ENCODE peak calls at places on chromosomes 4 and X, in six cellular contexts. I is SK-N-SH, D is GM23248, N is neural progenitor cell, U is PC-3, P is HCT116. A is an unnamed sample.
A peak's percentile ranks its signal among the peaks of the same experiment; 100 is the strongest.

GRCh38 chrX:77003956-77004355 is 443.2 kb upstream of the FGF16 start:
- DNase-seq in I (no peak), D (peak; percentile 51), N (no peak), U (peak; percentile 18), P (no peak), A (no peak)

GRCh38 chrX:81195712-81196111 is 6.0 kb downstream of the HMGN5 start:
- DNase-seq in I (peak; percentile 38), D (peak; percentile 65), N (peak; percentile 60), U (peak; percentile 75), P (peak; percentile 33), A (peak; percentile 72)

GRCh38 chrX:70954871-70955270 is 24.0 kb upstream of the SLC7A3 start:
- DNase-seq in I (no peak), D (no peak), N (no peak), U (no peak), P (no peak), A (no peak)

GRCh38 chrX:41045960-41046567 is 39.2 kb upstream of the USP9X start:
- DNase-seq in I (no peak), D (peak; percentile 43), N (peak; percentile 68), U (no peak), P (no peak), A (no peak)

GRCh38 chr4:176123710-176124407 is 58.2 kb downstream of the WDR17 start:
- DNase-seq in I (peak; percentile 22), D (peak; percentile 43), N (peak; percentile 72), U (peak; percentile 43), P (peak; percentile 26), A (peak; percentile 84)

GRCh38 chrX:12843668-12844279 is 23.1 kb upstream of the TLR7 start:
- DNase-seq in I (no peak), D (no peak), N (no peak), U (no peak), P (no peak), A (peak; percentile 41)

GRCh38 chrX:140710710-140711109 is 1.2 kb downstream of the LINC00632 start:
- DNase-seq in I (peak; percentile 30), D (peak; percentile 34), N (no peak), U (no peak), P (no peak), A (no peak)

GRCh38 chr4:5874811-5875465 is 17.9 kb downstream of the CRMP1 start:
- DNase-seq in I (no peak), D (peak; percentile 66), N (peak; percentile 59), U (peak; percentile 56), P (no peak), A (no peak)

GRCh38 chr4:22607382-22607781 is 85.4 kb upstream of the GBA3 start:
- DNase-seq in I (peak; percentile 59), D (peak; percentile 52), N (peak; percentile 32), U (peak; percentile 62), P (peak; percentile 54), A (peak; percentile 30)

GRCh38 chr4:165994706-165995105 is 121.7 kb downstream of the TLL1 start:
- DNase-seq in I (no peak), D (peak; percentile 6), N (no peak), U (peak; percentile 64), P (no peak), A (no peak)

GRCh38 chrX:69988955-69989394 is 60.8 kb downstream of the AWAT2 start:
- DNase-seq in I (no peak), D (no peak), N (no peak), U (no peak), P (peak; percentile 6), A (no peak)

GRCh38 chrX:77160301-77160700 is 286.9 kb upstream of the FGF16 start:
- DNase-seq in I (no peak), D (peak; percentile 37), N (peak; percentile 29), U (peak; percentile 13), P (no peak), A (no peak)

GRCh38 chr4:93327346-93327745 is 501.2 kb upstream of the ATOH1 start:
- DNase-seq in I (no peak), D (no peak), N (no peak), U (no peak), P (no peak), A (no peak)

GRCh38 chr4:1367936-1368289 is 20.9 kb downstream of the UVSSA start:
- DNase-seq in I (no peak), D (no peak), N (no peak), U (no peak), P (no peak), A (no peak)

GRCh38 chr4:85210353-85210752 is 243.9 kb upstream of the WDFY3 start:
- DNase-seq in I (no peak), D (peak; percentile 48), N (no peak), U (peak; percentile 86), P (peak; percentile 57), A (no peak)

GRCh38 chrX:134999469-134999868 is 8.7 kb downstream of the SMIM10 start:
- DNase-seq in I (peak; percentile 45), D (peak; percentile 61), N (peak; percentile 19), U (peak; percentile 73), P (peak; percentile 51), A (peak; percentile 40)

GRCh38 chr4:76781698-76782595 is 116.0 kb downstream of the SOWAHB start:
- DNase-seq in I (no peak), D (peak; percentile 97), N (no peak), U (peak; percentile 88), P (peak; percentile 80), A (peak; percentile 82)

GRCh38 chr4:76782837-76783236 is 115.1 kb downstream of the SOWAHB start:
- DNase-seq in I (no peak), D (peak; percentile 84), N (no peak), U (peak; percentile 67), P (no peak), A (no peak)

GRCh38 chr4:76783836-76784235 is 114.1 kb downstream of the SOWAHB start:
- DNase-seq in I (no peak), D (no peak), N (no peak), U (no peak), P (no peak), A (no peak)

GRCh38 chr4:76779740-76780459 is 118.0 kb downstream of the SOWAHB start:
- DNase-seq in I (no peak), D (no peak), N (no peak), U (no peak), P (no peak), A (no peak)

GRCh38 chr4:76780781-76781697 is 116.9 kb downstream of the SOWAHB start:
- DNase-seq in I (no peak), D (no peak), N (no peak), U (no peak), P (no peak), A (no peak)
- H3K9ac ChIP-seq in I (peak overlapping the region; percentile 82), D (peak overlapping the region; percentile 91), N (no peak overlapping the region), U (peak overlapping the region; percentile 27), P (peak overlapping the region; percentile 47), A (no peak overlapping the region)

DNA sequence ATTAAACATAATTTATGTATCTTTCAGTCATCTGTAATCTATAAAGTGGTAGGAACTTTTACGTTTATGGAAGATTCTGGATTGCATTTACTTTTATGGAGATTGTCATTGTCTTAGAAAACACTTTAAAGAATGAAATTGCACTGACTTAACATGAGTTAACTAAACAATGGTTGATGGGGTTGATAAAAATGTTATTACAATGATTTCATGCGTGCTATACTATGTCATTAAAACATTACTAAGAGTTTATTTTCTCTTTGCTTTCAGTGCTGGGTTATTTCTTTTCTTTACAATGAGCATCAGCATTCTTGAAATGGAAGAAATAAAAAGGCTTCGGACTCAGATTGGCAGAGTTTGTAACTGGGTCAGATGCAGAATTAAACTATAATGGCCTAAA is 67.1 kb upstream of the PDLIM3 start:
- DNase-seq in I (no peak), D (no peak), N (no peak), U (no peak), P (no peak), A (no peak)
- H2AFZ ChIP-seq in I (no peak overlapping the region), D (no peak overlapping the region), N (no peak overlapping the region), U (no peak overlapping the region), P (no peak overlapping the region), A (no peak overlapping the region)

GRCh38 chr4:74338792-74339333 is 26.1 kb upstream of the EREG start:
- DNase-seq in I (no peak), D (peak; percentile 23), N (no peak), U (no peak), P (no peak), A (no peak)
- TF ChIP-seq EZH2phosphoT487 in I (no peak), D (no peak), N (no peak), U (no peak), P (no peak), A (no peak)

GRCh38 chr4:48255130-48255958 is 14.3 kb downstream of the TEC start:
- DNase-seq in I (no peak), D (no peak), N (no peak), U (no peak), P (no peak), A (no peak)

GRCh38 chr4:48252313-48252712 is 17.3 kb downstream of the TEC start:
- DNase-seq in I (no peak), D (no peak), N (no peak), U (peak; percentile 43), P (no peak), A (no peak)

GRCh38 chr4:48255959-48256342 is 13.7 kb downstream of the TEC start:
- DNase-seq in I (no peak), D (no peak), N (no peak), U (no peak), P (no peak), A (no peak)

GRCh38 chr4:48250980-48251379 is 18.7 kb downstream of the TEC start:
- DNase-seq in I (no peak), D (no peak), N (no peak), U (no peak), P (no peak), A (no peak)

DNA sequence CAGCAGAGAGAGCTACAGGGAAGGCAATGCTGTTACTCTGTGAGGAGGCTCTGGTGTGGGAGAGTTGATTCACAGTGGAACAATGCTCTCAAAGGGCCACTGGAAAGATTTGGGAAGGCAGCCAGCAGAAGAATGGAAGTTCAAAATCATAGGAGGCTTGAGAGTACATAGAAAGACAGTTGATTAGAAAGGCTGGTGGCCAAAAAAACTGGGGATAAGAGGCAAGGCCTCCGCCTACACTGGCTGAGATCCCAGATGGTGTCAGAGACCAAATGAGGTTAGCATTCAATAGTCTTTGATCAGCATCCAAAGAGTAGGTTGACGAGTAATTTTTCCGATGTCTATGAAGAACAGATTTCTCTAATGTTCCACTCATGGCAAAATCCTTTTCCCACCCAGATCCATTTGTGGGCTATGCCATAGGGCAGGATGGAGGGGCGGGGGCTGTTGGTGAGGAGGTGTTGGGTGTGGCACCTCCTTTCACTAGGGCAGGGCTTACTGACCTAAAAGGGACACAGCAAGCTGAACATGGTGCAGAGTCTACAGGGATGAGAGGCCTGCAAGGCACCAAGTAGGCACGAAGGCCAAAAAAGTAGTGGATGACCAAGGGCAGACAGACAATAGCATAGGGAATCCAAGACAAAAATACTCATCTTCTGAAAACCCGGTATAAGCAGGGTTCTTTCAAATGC is 15.1 kb downstream of the TEC start:
- DNase-seq in I (no peak), D (peak; percentile 22), N (no peak), U (no peak), P (no peak), A (no peak)
- H3K9ac ChIP-seq in I (no peak overlapping the region), D (no peak overlapping the region), N (no peak overlapping the region), U (no peak overlapping the region), P (no peak overlapping the region), A (no peak overlapping the region)

GRCh38 chrX:30643313-30643821 is 9.9 kb upstream of the GK start:
- DNase-seq in I (no peak), D (peak; percentile 74), N (no peak), U (no peak), P (no peak), A (no peak)
- H2AFZ ChIP-seq in I (no peak overlapping the region), D (peak overlapping the region; percentile 43), N (no peak overlapping the region), U (no peak overlapping the region), P (no peak overlapping the region), A (no peak overlapping the region)

A was measured in MM.1S.